ENCODE peak calls at places on chromosomes 1 and 21, in five cellular contexts. H is right atrium auricular region, B is fibroblast of the aortic adventitia, C is AG09309, S is KG1. A is an unnamed sample.

GRCh38 chr1:1001631-1002300 is 1.9 kb upstream of the HES4 start:
- DNase-seq in S (no peak), B (peak), H (no peak), C (no peak), A (peak)

GRCh38 chr1:203281033-203281432 is 24.3 kb upstream of the BTG2 start:
- DNase-seq in B (no peak), S (no peak), C (no peak), H (peak), A (peak)

GRCh38 chr1:172352435-172352834 is 68.0 kb upstream of the C1orf105 start:
- DNase-seq in S (no peak), B (no peak), H (no peak), C (no peak), A (no peak)

GRCh38 chr1:19319196-19319595 is 7.1 kb downstream of the SLC66A1 start:
- DNase-seq in B (no peak), S (no peak), C (no peak), H (no peak), A (no peak)

GRCh38 chr1:205538211-205538840 is 33.9 kb downstream of the CDK18 start:
- DNase-seq in S (no peak), C (no peak), B (peak), H (peak), A (no peak)

GRCh38 chr1:72845342-72845741 is 563.0 kb upstream of the NEGR1 start:
- DNase-seq in H (no peak), C (no peak), S (no peak), B (peak), A (no peak)

GRCh38 chr1:5650283-5651026 is 341.8 kb downstream of the NPHP4 start:
- DNase-seq in C (no peak), H (no peak), B (no peak), S (no peak), A (no peak)

GRCh38 chr21:20010691-20011200 is 987.5 kb upstream of the NCAM2 start:
- DNase-seq in B (no peak), C (no peak), S (no peak), H (no peak), A (no peak)

A was measured in amniotic stem cell.